ENCODE peak calls at places on chromosome 20, in five cellular contexts. A is bronchial epithelial cell, C is GM12864, V is Caco-2, N is upper lobe of right lung. H is an unnamed sample.

GRCh38 chr20:51513545-51513944 is 29.0 kb downstream of the NFATC2 start:
- DNase-seq in A (no peak), C (no peak), V (no peak), N (no peak), H (no peak)

GRCh38 chr20:1001116-1001515 is 995 bp downstream of the RSPO4 start:
- DNase-seq in A (no peak), C (no peak), V (no peak), N (peak; percentile 26), H (no peak)

GRCh38 chr20:4898282-4898681 is 103.0 kb downstream of the SLC23A2 start:
- DNase-seq in A (peak; percentile 97), C (no peak), V (no peak), N (no peak), H (peak; percentile 24)

GRCh38 chr20:11585752-11586352 is 331.8 kb upstream of the BTBD3 start:
- DNase-seq in A (peak; percentile 27), C (no peak), V (no peak), N (no peak), H (no peak)

GRCh38 chr20:48180039-48180438 is 394.8 kb upstream of the SULF2 start:
- DNase-seq in A (peak; percentile 85), C (no peak), V (no peak), N (no peak), H (no peak)

GRCh38 chr20:51862796-51863195 is 60.5 kb upstream of the SALL4 start:
- DNase-seq in A (no peak), C (no peak), V (no peak), N (no peak), H (peak; percentile 62)

GRCh38 chr20:19284400-19285178 is 72.1 kb downstream of the SLC24A3 start:
- DNase-seq in A (no peak), C (no peak), V (no peak), N (no peak), H (no peak)

GRCh38 chr20:41395669-41396664 is 29.3 kb upstream of the EMILIN3 start:
- DNase-seq in A (no peak), C (no peak), V (no peak), N (no peak), H (no peak)

GRCh38 chr20:44910690-44911262 is 916 bp downstream of the PABPC1L start:
- DNase-seq in A (peak; percentile 12), C (no peak), V (peak; percentile 60), N (no peak), H (no peak)

GRCh38 chr20:57804470-57805250 is 94.8 kb upstream of the PMEPA1 start:
- DNase-seq in A (no peak), C (no peak), V (no peak), N (no peak), H (no peak)

GRCh38 chr20:51551186-51551585 is 8.7 kb upstream of the NFATC2 start:
- DNase-seq in A (no peak), C (no peak), V (no peak), N (no peak), H (no peak)

GRCh38 chr20:17636523-17637412 is 45.3 kb downstream of the RRBP1 start:
- DNase-seq in A (no peak), C (no peak), V (no peak), N (no peak), H (no peak)

GRCh38 chr20:275791-276190 is 14.8 kb downstream of the C20orf96 start:
- DNase-seq in A (no peak), C (no peak), V (peak; percentile 3), N (no peak), H (no peak)

GRCh38 chr20:11176431-11176830 is 502.6 kb upstream of the JAG1 start:
- DNase-seq in A (no peak), C (no peak), V (no peak), N (no peak), H (no peak)

GRCh38 chr20:1185781-1186334 is 1.1 kb upstream of the TMEM74B start:
- DNase-seq in A (peak; percentile 24), C (no peak), V (peak; percentile 81), N (peak; percentile 76), H (no peak)

GRCh38 chr20:25372584-25373336 is 17.9 kb downstream of the ABHD12 start:
- DNase-seq in A (peak; percentile 97), C (no peak), V (no peak), N (no peak), H (peak; percentile 68)

GRCh38 chr20:2596673-2597279 is 55.7 kb upstream of the NOP56 start:
- DNase-seq in A (no peak), C (no peak), V (no peak), N (no peak), H (no peak)

GRCh38 chr20:49349078-49349477 is 71.2 kb upstream of the ZNFX1 start:
- DNase-seq in A (no peak), C (no peak), V (no peak), N (no peak), H (no peak)

GRCh38 chr20:25378884-25379733 is 11.5 kb downstream of the ABHD12 start:
- DNase-seq in A (no peak), C (no peak), V (no peak), N (no peak), H (no peak)

GRCh38 chr20:58005581-58006345 is 222.7 kb downstream of the ANKRD60 start:
- DNase-seq in A (no peak), C (no peak), V (peak; percentile 32), N (no peak), H (no peak)

GRCh38 chr20:39462436-39462835 is 500.3 kb downstream of the DHX35 start:
- DNase-seq in A (no peak), C (no peak), V (no peak), N (no peak), H (no peak)

GRCh38 chr20:64045346-64046011 is 4.0 kb downstream of the SOX18 start:
- DNase-seq in A (no peak), C (no peak), V (no peak), N (no peak), H (no peak)

GRCh38 chr20:20261159-20261558 is 106.7 kb upstream of the INSM1 start:
- DNase-seq in A (no peak), C (no peak), V (no peak), N (no peak), H (no peak)

GRCh38 chr20:51800132-51800721 is 2.1 kb downstream of the SALL4 start:
- DNase-seq in A (peak; percentile 26), C (no peak), V (peak; percentile 98), N (peak; percentile 83), H (no peak)

GRCh38 chr20:50723672-50724071 is 7.7 kb upstream of the PARD6B start:
- DNase-seq in A (no peak), C (no peak), V (peak; percentile 27), N (no peak), H (no peak)

GRCh38 chr20:32518593-32519366 is 66.4 kb downstream of the NOL4L start:
- DNase-seq in A (no peak), C (no peak), V (no peak), N (no peak), H (no peak)

GRCh38 chr20:33664085-33664761 is 2.1 kb downstream of the C20orf144 start:
- DNase-seq in A (no peak), C (no peak), V (no peak), N (no peak), H (no peak)
- H3K4me3 ChIP-seq in A (peak overlapping the region; percentile 76), C (peak overlapping the region; percentile 82), V (peak overlapping the region; percentile 86), N (peak overlapping the region; percentile 82), H (peak overlapping the region; percentile 96)

GRCh38 chr20:62494537-62494936 is 18.7 kb upstream of the GATA5 start:
- DNase-seq in A (no peak), C (no peak), V (no peak), N (no peak), H (no peak)

GRCh38 chr20:62493886-62494285 is 18.1 kb upstream of the GATA5 start:
- DNase-seq in A (no peak), C (no peak), V (no peak), N (no peak), H (no peak)

GRCh38 chr20:62494980-62495797 is 19.4 kb upstream of the GATA5 start:
- DNase-seq in A (no peak), C (no peak), V (no peak), N (no peak), H (no peak)

GRCh38 chr20:62496525-62497218 is 20.9 kb upstream of the GATA5 start:
- DNase-seq in A (no peak), C (no peak), V (no peak), N (no peak), H (no peak)

DNA sequence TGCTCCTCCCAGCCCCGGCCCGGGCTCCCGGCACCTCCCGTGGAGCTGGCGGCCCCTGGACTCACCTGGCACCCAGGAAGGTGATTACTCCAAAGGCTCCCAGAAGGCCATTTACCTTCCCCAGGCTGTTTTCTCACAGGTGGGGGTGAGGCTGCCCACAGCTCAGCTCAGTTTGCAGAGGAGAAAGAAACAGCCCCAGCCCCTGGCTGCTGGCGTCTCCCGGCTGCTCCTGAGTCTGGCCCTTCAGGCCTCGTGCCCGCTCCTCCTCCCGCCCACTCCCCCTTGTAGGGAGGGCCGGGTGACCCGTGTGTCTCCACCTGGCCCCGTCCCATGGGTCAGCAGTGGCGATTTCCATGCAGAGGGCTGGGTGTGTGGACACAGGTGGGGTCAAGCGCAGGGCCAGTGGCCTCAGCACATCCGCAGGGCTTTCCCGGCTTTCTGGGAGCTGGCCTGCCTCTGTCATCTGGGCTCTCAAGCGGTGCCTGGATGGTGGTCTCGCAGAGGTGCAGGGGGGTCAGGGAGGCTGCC is 20.1 kb upstream of the GATA5 start:
- DNase-seq in A (no peak), C (no peak), V (no peak), N (no peak), H (no peak)
- H3K4me3 ChIP-seq in A (no peak overlapping the region), C (no peak overlapping the region), V (no peak overlapping the region), N (no peak overlapping the region), H (no peak overlapping the region)

GRCh38 chr20:59063358-59064213 is 21.0 kb upstream of the PRELID3B start:
- DNase-seq in A (peak; percentile 96), C (no peak), V (no peak), N (no peak), H (no peak)
- H3K4me3 ChIP-seq in A (no peak overlapping the region), C (no peak overlapping the region), V (no peak overlapping the region), N (no peak overlapping the region), H (no peak overlapping the region)

GRCh38 chr20:6595704-6596103 is 171.8 kb upstream of the BMP2 start:
- DNase-seq in A (no peak), C (no peak), V (no peak), N (no peak), H (no peak)
- H3K4me3 ChIP-seq in A (no peak overlapping the region), C (no peak overlapping the region), V (no peak overlapping the region), N (no peak overlapping the region), H (no peak overlapping the region)

H was measured in AG09309.